ENCODE peak calls at places on chromosome 13, in five cellular contexts. One of them, this sample, is unnamed.

GRCh38 chr13:101155920-101156319 is 260.4 kb downstream of the NALCN start:
- DNase-seq in NCI-H2081 treated with DMSO at 0.1 percent for 48 hours: no peak
- DNase-seq in NCI-H2029: no peak
- DNase-seq in central memory CD4-positive, alpha-beta T cell: no peak
- DNase-seq in activated CD8-positive, alpha-beta T cell treated with anti-CD3 and anti-CD28 coated beads for 36 hours: no peak
- DNase-seq in this sample: no peak

GRCh38 chr13:42602910-42603309 is 29.0 kb downstream of the TNFSF11 start:
- DNase-seq in NCI-H2081 treated with DMSO at 0.1 percent for 48 hours: no peak
- DNase-seq in NCI-H2029: no peak
- DNase-seq in central memory CD4-positive, alpha-beta T cell: no peak
- DNase-seq in activated CD8-positive, alpha-beta T cell treated with anti-CD3 and anti-CD28 coated beads for 36 hours: no peak
- DNase-seq in this sample: no peak

GRCh38 chr13:44147222-44147621 is 226.4 kb upstream of the SERP2 start:
- DNase-seq in NCI-H2081 treated with DMSO at 0.1 percent for 48 hours: no peak
- DNase-seq in NCI-H2029: no peak
- DNase-seq in central memory CD4-positive, alpha-beta T cell: no peak
- DNase-seq in activated CD8-positive, alpha-beta T cell treated with anti-CD3 and anti-CD28 coated beads for 36 hours: no peak
- DNase-seq in this sample: no peak

GRCh38 chr13:112703935-112704633 is 14.2 kb downstream of the ATP11A start:
- DNase-seq in NCI-H2081 treated with DMSO at 0.1 percent for 48 hours: no peak
- DNase-seq in NCI-H2029: no peak
- DNase-seq in central memory CD4-positive, alpha-beta T cell: no peak
- DNase-seq in activated CD8-positive, alpha-beta T cell treated with anti-CD3 and anti-CD28 coated beads for 36 hours: peak; percentile 16
- DNase-seq in this sample: no peak

GRCh38 chr13:61170791-61171330 is 244.8 kb downstream of the PCDH20 start:
- DNase-seq in NCI-H2081 treated with DMSO at 0.1 percent for 48 hours: no peak
- DNase-seq in NCI-H2029: no peak
- DNase-seq in central memory CD4-positive, alpha-beta T cell: no peak
- DNase-seq in activated CD8-positive, alpha-beta T cell treated with anti-CD3 and anti-CD28 coated beads for 36 hours: no peak
- DNase-seq in this sample: no peak

GRCh38 chr13:43232866-43233265 is 209.5 kb downstream of the DNAJC15 start:
- DNase-seq in NCI-H2081 treated with DMSO at 0.1 percent for 48 hours: no peak
- DNase-seq in NCI-H2029: no peak
- DNase-seq in central memory CD4-positive, alpha-beta T cell: no peak
- DNase-seq in activated CD8-positive, alpha-beta T cell treated with anti-CD3 and anti-CD28 coated beads for 36 hours: no peak
- DNase-seq in this sample: no peak

GRCh38 chr13:50715402-50716146 is 127.9 kb downstream of the DLEU7 start:
- DNase-seq in NCI-H2081 treated with DMSO at 0.1 percent for 48 hours: no peak
- DNase-seq in NCI-H2029: no peak
- DNase-seq in central memory CD4-positive, alpha-beta T cell: no peak
- DNase-seq in activated CD8-positive, alpha-beta T cell treated with anti-CD3 and anti-CD28 coated beads for 36 hours: no peak
- DNase-seq in this sample: no peak

GRCh38 chr13:113064534-113065405 is 40.8 kb upstream of the F7 start:
- DNase-seq in NCI-H2081 treated with DMSO at 0.1 percent for 48 hours: no peak
- DNase-seq in NCI-H2029: no peak
- DNase-seq in central memory CD4-positive, alpha-beta T cell: no peak
- DNase-seq in activated CD8-positive, alpha-beta T cell treated with anti-CD3 and anti-CD28 coated beads for 36 hours: no peak
- DNase-seq in this sample: no peak

GRCh38 chr13:30696278-30697176 is 38.8 kb upstream of the ALOX5AP start:
- DNase-seq in NCI-H2081 treated with DMSO at 0.1 percent for 48 hours: no peak
- DNase-seq in NCI-H2029: no peak
- DNase-seq in central memory CD4-positive, alpha-beta T cell: no peak
- DNase-seq in activated CD8-positive, alpha-beta T cell treated with anti-CD3 and anti-CD28 coated beads for 36 hours: peak; percentile 27
- DNase-seq in this sample: no peak

GRCh38 chr13:44815507-44816074 is 173.7 kb downstream of the NUFIP1 start:
- DNase-seq in NCI-H2081 treated with DMSO at 0.1 percent for 48 hours: no peak
- DNase-seq in NCI-H2029: no peak
- DNase-seq in central memory CD4-positive, alpha-beta T cell: no peak
- DNase-seq in activated CD8-positive, alpha-beta T cell treated with anti-CD3 and anti-CD28 coated beads for 36 hours: peak; percentile 39
- DNase-seq in this sample: no peak

GRCh38 chr13:24178847-24179845 is 18.6 kb downstream of the SPATA13 start:
- DNase-seq in NCI-H2081 treated with DMSO at 0.1 percent for 48 hours: no peak
- DNase-seq in NCI-H2029: no peak
- DNase-seq in central memory CD4-positive, alpha-beta T cell: no peak
- DNase-seq in activated CD8-positive, alpha-beta T cell treated with anti-CD3 and anti-CD28 coated beads for 36 hours: peak; percentile 15
- DNase-seq in this sample: no peak

GRCh38 chr13:113567681-113568080 is 16.9 kb upstream of the TFDP1 start:
- DNase-seq in NCI-H2081 treated with DMSO at 0.1 percent for 48 hours: no peak
- DNase-seq in NCI-H2029: no peak
- DNase-seq in central memory CD4-positive, alpha-beta T cell: no peak
- DNase-seq in activated CD8-positive, alpha-beta T cell treated with anti-CD3 and anti-CD28 coated beads for 36 hours: no peak
- DNase-seq in this sample: no peak

GRCh38 chr13:23655321-23655720 is 85.1 kb downstream of the TNFRSF19 start:
- DNase-seq in NCI-H2081 treated with DMSO at 0.1 percent for 48 hours: no peak
- DNase-seq in NCI-H2029: no peak
- DNase-seq in central memory CD4-positive, alpha-beta T cell: no peak
- DNase-seq in activated CD8-positive, alpha-beta T cell treated with anti-CD3 and anti-CD28 coated beads for 36 hours: no peak
- DNase-seq in this sample: no peak

GRCh38 chr13:40217675-40218074 is 448.8 kb downstream of the FOXO1 start:
- DNase-seq in NCI-H2081 treated with DMSO at 0.1 percent for 48 hours: no peak
- DNase-seq in NCI-H2029: no peak
- DNase-seq in central memory CD4-positive, alpha-beta T cell: no peak
- DNase-seq in activated CD8-positive, alpha-beta T cell treated with anti-CD3 and anti-CD28 coated beads for 36 hours: no peak
- DNase-seq in this sample: no peak

This sample was measured in progenitor cell of endocrine pancreas.